ENCODE peak calls at places on chromosomes 12 and 14, in four cellular contexts. G is OCI-LY7, N is HCT116, V is thyroid gland. L is an unnamed sample.

GRCh38 chr14:96270565-96271420 is 14.8 kb downstream of the BDKRB1 start:
- DNase-seq in G (no peak), N (no peak), V (no peak), L (no peak)

GRCh38 chr12:118853634-118854033 is 127.7 kb upstream of the SRRM4 start:
- DNase-seq in N (no peak), V (no peak), G (peak; percentile 4), L (no peak)

GRCh38 chr12:121803861-121804416 is at the start of gene SETD1B:
- DNase-seq in G (peak; percentile 79), V (peak; percentile 63), N (no peak), L (peak; percentile 73)

GRCh38 chr12:100706029-100706428 is 88.5 kb upstream of the ANO4 start:
- DNase-seq in G (no peak), N (peak; percentile 21), V (no peak), L (peak; percentile 56)

GRCh38 chr14:63249112-63249511 is 44.9 kb downstream of the RHOJ start:
- DNase-seq in N (no peak), V (no peak), G (no peak), L (no peak)

GRCh38 chr12:27781680-27782079 is 1.6 kb upstream of the MANSC4 start:
- DNase-seq in N (no peak), G (no peak), V (no peak), L (peak; percentile 21)

GRCh38 chr12:125856899-125857298 is 791.7 kb downstream of the AACS start:
- DNase-seq in N (no peak), G (no peak), V (no peak), L (no peak)

GRCh38 chr12:80299976-80300375 is 144.1 kb upstream of the PTPRQ start:
- DNase-seq in G (no peak), N (no peak), V (no peak), L (no peak)

GRCh38 chr14:25049127-25049558 is 804 bp downstream of the STXBP6 start:
- DNase-seq in N (no peak), G (no peak), V (peak; percentile 49), L (no peak)

GRCh38 chr12:96141216-96141944 is 52.8 kb upstream of the ELK3 start:
- DNase-seq in V (no peak), G (no peak), N (no peak), L (no peak)

GRCh38 chr14:100578552-100578951 is 8.7 kb downstream of the BEGAIN start:
- DNase-seq in G (no peak), N (no peak), V (no peak), L (no peak)

GRCh38 chr12:18457362-18457761 is 196.0 kb downstream of the PIK3C2G start:
- DNase-seq in N (no peak), G (no peak), V (no peak), L (no peak)

GRCh38 chr14:68176687-68177086 is 357.1 kb downstream of the RAD51B start:
- DNase-seq in V (no peak), N (no peak), G (no peak), L (no peak)

GRCh38 chr14:68178282-68178681 is 358.7 kb downstream of the RAD51B start:
- DNase-seq in V (no peak), G (no peak), N (no peak), L (no peak)

GRCh38 chr14:68174446-68174845 is 354.9 kb downstream of the RAD51B start:
- DNase-seq in N (no peak), V (no peak), G (no peak), L (no peak)

GRCh38 chr14:68181395-68182326 is 362.1 kb downstream of the RAD51B start:
- DNase-seq in G (no peak), N (peak; percentile 34), V (no peak), L (no peak)

DNA sequence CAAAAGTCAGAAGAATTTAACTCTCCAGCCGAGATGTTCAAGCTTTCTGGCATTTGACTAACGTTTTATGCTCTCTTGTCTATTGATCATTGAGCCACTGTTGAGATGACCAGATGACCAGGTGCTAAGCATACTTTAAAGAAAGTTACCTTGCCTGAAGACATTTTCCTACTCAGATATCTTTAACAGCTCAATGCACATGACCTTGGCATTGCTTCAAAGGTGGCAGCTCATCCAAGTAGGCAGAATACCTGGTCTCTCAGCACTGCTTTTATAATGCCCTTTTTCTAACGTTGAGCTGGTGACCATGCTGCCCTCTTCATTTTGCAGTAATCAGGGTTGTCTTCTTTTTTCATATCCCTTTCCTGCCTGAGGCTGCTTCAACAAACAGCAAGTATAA is 358.1 kb downstream of the RAD51B start:
- DNase-seq in N (no peak), G (no peak), V (peak; percentile 50), L (no peak)
- H3K4me1 ChIP-seq in N (peaks cover 51% of the 10 kb centered on the region), G (no peaks in the 10 kb centered on the region), V (no peaks in the 10 kb centered on the region), L (no peaks in the 10 kb centered on the region)

DNA sequence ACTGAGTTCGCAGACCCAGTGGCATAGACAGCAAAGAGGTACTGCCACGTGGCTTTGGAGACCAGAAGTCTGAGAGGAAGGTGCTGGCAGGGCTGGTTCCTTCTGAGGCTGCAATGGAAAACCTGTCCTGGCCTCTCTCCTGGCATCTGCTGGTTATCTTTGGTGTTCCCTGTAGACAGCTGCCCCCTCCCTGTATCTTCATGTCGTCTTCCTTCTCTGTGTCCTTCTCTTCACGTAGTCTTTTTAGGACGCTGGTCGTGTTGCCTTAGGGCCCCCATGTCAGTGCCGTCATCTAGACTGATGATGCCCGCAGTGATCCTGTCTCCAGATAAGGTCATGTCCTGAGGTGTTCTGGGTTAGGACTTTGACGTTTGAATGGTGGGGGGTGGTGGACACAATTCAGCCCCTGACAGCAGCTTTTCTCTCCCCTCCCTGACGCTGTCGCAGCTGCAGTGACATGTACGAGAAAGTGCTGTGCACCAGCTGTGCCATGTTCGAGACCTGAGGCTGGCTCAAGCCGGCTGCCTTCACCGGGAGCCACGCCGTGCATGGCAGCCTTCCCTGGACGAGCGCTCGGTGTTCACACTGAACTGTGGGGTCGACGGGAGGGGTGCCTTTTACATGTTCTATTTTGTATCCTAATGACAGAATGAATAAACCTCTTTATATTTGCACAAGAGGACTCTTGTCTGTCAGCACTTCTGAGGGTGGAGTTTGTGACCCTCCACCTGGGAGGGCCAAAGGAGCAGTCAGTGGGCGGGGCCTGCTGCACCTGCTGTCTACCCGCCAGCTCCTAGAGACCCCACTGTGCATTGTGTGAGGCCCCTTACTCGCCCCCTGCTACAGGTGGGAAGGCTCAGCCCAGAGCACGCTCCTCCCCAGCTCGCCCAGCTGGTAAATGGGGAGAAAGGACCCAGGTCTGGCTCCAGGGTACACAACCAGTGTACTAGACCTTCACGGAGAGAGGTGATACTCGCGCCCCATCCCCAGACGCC is 6.3 kb downstream of the SIVA1 start:
- DNase-seq in N (no peak), G (no peak), V (no peak), L (no peak)
- H3K36me3 ChIP-seq in N (peaks cover 21% of the 10 kb centered on the region), G (peaks cover 84% of the 10 kb centered on the region), V (peaks cover 27% of the 10 kb centered on the region), L (peaks cover 52% of the 10 kb centered on the region)

GRCh38 chr12:34348836-34349672 is 326.8 kb downstream of the ALG10 start:
- DNase-seq in G (no peak), N (no peak), V (no peak), L (no peak)
- H3K9me3 ChIP-seq in G (no peaks in the 10 kb centered on the region), N (no peaks in the 10 kb centered on the region), V (no peaks in the 10 kb centered on the region), L (no peaks in the 10 kb centered on the region)

DNA sequence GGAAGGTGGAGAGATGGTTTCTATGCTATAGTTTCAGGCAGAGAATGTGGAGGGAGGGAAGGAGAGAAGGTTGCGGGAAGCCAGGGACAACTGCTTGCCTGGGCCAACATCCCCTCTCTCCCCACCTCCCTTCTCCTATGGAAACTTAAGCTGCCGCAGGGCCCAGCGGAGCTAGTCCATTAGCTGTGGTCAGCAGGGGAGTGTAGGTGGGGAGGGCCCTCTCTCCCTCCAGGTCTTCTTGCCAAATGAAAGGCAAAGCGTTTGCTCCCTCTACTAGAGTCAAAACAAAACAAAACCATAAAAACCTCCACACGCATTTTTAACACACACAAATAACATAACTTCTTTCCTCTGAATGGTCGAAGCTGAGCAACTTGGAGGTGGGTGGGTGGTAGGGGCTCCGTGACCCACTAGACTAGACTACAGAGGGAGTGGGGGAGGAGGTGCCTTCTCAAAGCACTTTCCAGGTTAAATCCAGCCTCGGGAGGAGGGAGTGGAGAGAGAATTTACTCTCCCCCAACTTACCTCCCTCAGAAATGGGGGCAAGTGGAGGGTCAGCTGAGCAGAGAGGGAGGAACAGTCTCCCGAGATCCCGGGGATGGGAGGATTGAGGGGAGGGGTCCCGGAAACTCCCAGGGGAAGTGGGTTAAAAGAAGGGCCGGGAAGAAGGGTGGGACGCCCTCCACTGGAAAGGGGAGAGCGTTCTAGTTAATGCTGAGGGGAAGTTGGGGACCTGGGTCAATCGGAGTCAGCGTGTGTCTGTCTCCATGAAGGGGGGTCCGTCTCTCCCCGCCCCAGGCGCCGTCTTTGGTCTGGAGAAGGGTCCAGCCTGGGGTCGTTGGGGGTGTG is 4.6 kb upstream of the CACNB3 start:
- DNase-seq in N (no peak), G (no peak), V (peak; percentile 18), L (no peak)
- H3K4me1 ChIP-seq in N (peaks cover 51% of the 10 kb centered on the region), G (peaks cover 25% of the 10 kb centered on the region), V (peaks cover 20% of the 10 kb centered on the region), L (peaks cover 14% of the 10 kb centered on the region)

GRCh38 chr14:49828640-49829039 is 23.9 kb downstream of the NEMF start:
- DNase-seq in G (no peak), V (no peak), N (no peak), L (no peak)
- H3K36me3 ChIP-seq in G (peaks cover 98% of the 10 kb centered on the region), V (peaks cover 71% of the 10 kb centered on the region), N (peaks cover 61% of the 10 kb centered on the region), L (peaks cover 82% of the 10 kb centered on the region)

GRCh38 chr12:48033451-48033850 is 29.2 kb upstream of the COL2A1 start:
- DNase-seq in G (no peak), N (no peak), V (no peak), L (no peak)

GRCh38 chr12:48037267-48037915 is 33.1 kb upstream of the COL2A1 start:
- DNase-seq in V (peak; percentile 5), G (no peak), N (no peak), L (peak; percentile 61)

GRCh38 chr12:48036818-48037217 is 32.5 kb upstream of the COL2A1 start:
- DNase-seq in N (no peak), V (no peak), G (no peak), L (no peak)

GRCh38 chr12:48032597-48032996 is 28.3 kb upstream of the COL2A1 start:
- DNase-seq in V (no peak), G (no peak), N (no peak), L (no peak)

GRCh38 chr12:48034835-48035805 is 30.8 kb upstream of the COL2A1 start:
- DNase-seq in V (no peak), N (no peak), G (no peak), L (no peak)
- H3K9me3 ChIP-seq in V (no peaks in the 10 kb centered on the region), N (no peaks in the 10 kb centered on the region), G (no peaks in the 10 kb centered on the region), L (no peaks in the 10 kb centered on the region)

GRCh38 chr14:93319494-93319893 is 13.3 kb downstream of the BTBD7 start:
- DNase-seq in V (no peak), N (no peak), G (no peak), L (no peak)
- H3K4me1 ChIP-seq in V (peaks cover 52% of the 10 kb centered on the region), N (peaks cover 19% of the 10 kb centered on the region), G (peaks cover 11% of the 10 kb centered on the region), L (peaks cover 17% of the 10 kb centered on the region)

L was measured in HAP-1.